ENCODE peak calls at places on chromosomes 11 and 22, in six cellular contexts. W is fibroblast of lung, S is Peyer's patch, J is progenitor cell of endocrine pancreas, T is astrocyte of the spinal cord, N is GM13977. L is an unnamed sample.
A peak's percentile ranks its signal among the peaks of the same experiment; 100 is the strongest.

GRCh38 chr11:105838668-105839403 is 183.2 kb downstream of the MSANTD4 start:
- DNase-seq in T (peak; percentile 48), W (peak; percentile 53), S (no peak), N (no peak), J (no peak), L (peak; percentile 47)

GRCh38 chr11:46916669-46917108 is 1.7 kb downstream of the LRP4 start:
- DNase-seq in J (peak; percentile 32), S (peak; percentile 63), N (peak; percentile 68), W (peak; percentile 76), T (peak; percentile 68), L (peak; percentile 72)

GRCh38 chr11:83510530-83511449 is 224.6 kb upstream of the CCDC90B start:
- DNase-seq in S (no peak), W (no peak), N (no peak), J (no peak), T (no peak), L (no peak)

GRCh38 chr11:833114-833791 is 501 bp downstream of the CD151 start:
- DNase-seq in S (no peak), J (peak; percentile 44), N (peak; percentile 72), W (no peak), T (no peak), L (peak; percentile 42)

GRCh38 chr11:69008774-69009440 is 4.1 kb downstream of the MRGPRF start:
- DNase-seq in W (peak; percentile 99), S (peak; percentile 85), T (peak; percentile 98), J (no peak), N (no peak), L (peak; percentile 95)

GRCh38 chr22:30717952-30718351 is 23.3 kb downstream of the OSBP2 start:
- DNase-seq in S (no peak), W (no peak), T (no peak), N (no peak), J (no peak), L (no peak)

GRCh38 chr11:69442012-69442806 is 39.3 kb upstream of the LINC01488 start:
- DNase-seq in N (no peak), W (peak; percentile 27), T (peak; percentile 17), J (no peak), S (no peak), L (no peak)

GRCh38 chr22:24191381-24191841 is 10.1 kb downstream of the SUSD2 start:
- DNase-seq in W (no peak), S (no peak), J (no peak), T (no peak), N (no peak), L (no peak)

GRCh38 chr11:72962084-72962483 is 147.9 kb downstream of the ATG16L2 start:
- DNase-seq in N (no peak), J (no peak), S (no peak), W (peak; percentile 33), T (peak; percentile 37), L (peak; percentile 85)

GRCh38 chr11:112795142-112795815 is 165.9 kb upstream of the NCAM1 start:
- DNase-seq in S (peak; percentile 58), T (peak; percentile 26), J (no peak), W (peak; percentile 53), N (peak; percentile 66), L (peak; percentile 60)

GRCh38 chr11:124670732-124671131 is 2.8 kb downstream of the SIAE start:
- DNase-seq in S (no peak), N (no peak), T (no peak), J (no peak), W (no peak), L (no peak)

GRCh38 chr11:83219095-83219494 is 25.6 kb downstream of the ANKRD42 start:
- DNase-seq in J (no peak), T (no peak), S (no peak), W (no peak), N (no peak), L (peak; percentile 12)

GRCh38 chr11:79418241-79418640 is 22.6 kb downstream of the TENM4 start:
- DNase-seq in W (no peak), T (no peak), J (no peak), N (no peak), S (no peak), L (no peak)

GRCh38 chr11:44877908-44878459 is 72.7 kb downstream of the TP53I11 start:
- DNase-seq in W (peak; percentile 26), N (no peak), J (no peak), S (no peak), T (no peak), L (no peak)

GRCh38 chr11:105673089-105673488 is 63.2 kb downstream of the GRIA4 start:
- DNase-seq in W (peak; percentile 56), T (peak; percentile 68), S (peak; percentile 49), N (no peak), J (peak; percentile 60), L (peak; percentile 74)

GRCh38 chr11:56637500-56637899 is 4.7 kb downstream of the OR5AP2 start:
- DNase-seq in W (no peak), T (no peak), N (no peak), J (no peak), S (no peak), L (no peak)

GRCh38 chr11:113862430-113862829 is 12.9 kb downstream of the USP28 start:
- DNase-seq in J (no peak), W (peak; percentile 59), T (peak; percentile 62), N (no peak), S (no peak), L (peak; percentile 68)

GRCh38 chr22:25763239-25763777 is 21.3 kb downstream of the MYO18B start:
- DNase-seq in N (no peak), J (no peak), W (peak; percentile 27), S (no peak), T (no peak), L (no peak)

GRCh38 chr11:617248-617911 is 1.6 kb upstream of the IRF7 start:
- DNase-seq in W (no peak), N (no peak), S (no peak), J (no peak), T (no peak), L (no peak)

GRCh38 chr11:84819561-84819960 is 807.6 kb downstream of the DLG2 start:
- DNase-seq in N (no peak), S (no peak), T (no peak), W (peak; percentile 13), J (no peak), L (peak; percentile 9)

GRCh38 chr11:69644071-69644961 is 3.4 kb downstream of the CCND1 start:
- DNase-seq in W (peak; percentile 94), N (no peak), T (peak; percentile 96), J (no peak), S (no peak), L (peak; percentile 96)

GRCh38 chr11:134571301-134571700 is 159.3 kb upstream of the B3GAT1 start:
- DNase-seq in S (no peak), N (no peak), J (no peak), T (no peak), W (no peak), L (no peak)

GRCh38 chr22:24465566-24465965 is 29.6 kb upstream of the UPB1 start:
- DNase-seq in J (no peak), W (peak; percentile 96), N (no peak), S (no peak), T (peak; percentile 62), L (peak; percentile 86)

DNA sequence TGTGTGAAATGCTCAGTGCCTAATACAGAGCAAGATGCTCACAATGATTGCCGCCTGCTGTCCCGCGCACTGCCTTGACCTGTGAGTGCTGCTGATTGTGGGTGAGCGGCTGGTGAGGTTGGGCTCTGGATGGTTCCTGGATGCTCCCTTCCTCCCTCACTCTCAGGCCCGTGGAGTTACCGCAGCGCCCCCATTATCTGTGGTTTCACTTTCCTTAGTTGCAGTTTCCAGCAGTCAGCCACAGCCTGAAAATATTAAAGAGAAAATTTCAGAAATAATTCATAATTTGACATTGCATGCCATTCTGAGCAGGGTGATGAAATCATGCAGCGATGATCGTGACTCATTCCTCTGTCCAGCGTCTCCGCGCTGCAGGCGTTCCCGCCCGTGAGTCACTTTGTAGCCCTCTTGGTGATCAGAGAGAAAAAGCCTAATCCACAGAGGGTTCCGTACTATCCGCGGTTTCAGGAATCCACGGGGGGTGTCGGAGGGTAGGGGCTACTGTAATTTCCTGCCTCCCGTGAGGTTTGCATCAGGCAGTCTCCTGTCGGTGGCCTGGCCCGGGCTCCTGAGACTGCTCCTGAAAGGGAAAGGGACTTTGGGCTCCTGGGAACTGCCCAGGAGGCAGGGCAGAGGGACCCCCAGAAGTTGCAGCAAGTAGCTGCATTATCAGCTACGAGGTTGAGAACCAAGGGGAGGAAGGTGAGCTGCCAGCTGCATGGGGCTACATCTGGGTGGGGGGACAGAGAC is 10.6 kb downstream of the RPL3 start:
- DNase-seq in J (no peak), T (peak; percentile 96), S (peak; percentile 86), W (peak; percentile 90), N (no peak), L (peak; percentile 99)
- TF ChIP-seq CTCF in J (no peak), T (peak; percentile 18), S (no peak), W (peak; percentile 27), N (peak; percentile 21), L (peak; percentile 56)

GRCh38 chr22:50270302-50271010 is at the start of gene MAPK11:
- DNase-seq in W (peak; percentile 72), T (peak; percentile 54), S (peak; percentile 84), J (peak; percentile 86), N (peak; percentile 89), L (peak; percentile 64)

GRCh38 chr22:50272103-50272782 is 2.1 kb upstream of the MAPK11 start:
- DNase-seq in W (peak; percentile 19), N (no peak), T (no peak), J (no peak), S (no peak), L (no peak)

GRCh38 chr22:50271011-50271394 is 823 bp upstream of the MAPK11 start:
- DNase-seq in N (no peak), T (no peak), J (no peak), S (no peak), W (no peak), L (no peak)

GRCh38 chr22:50269573-50270301 is 443 bp downstream of the MAPK11 start:
- DNase-seq in W (peak; percentile 67), J (no peak), T (peak; percentile 54), N (peak; percentile 86), S (no peak), L (peak; percentile 52)

GRCh38 chr22:50271519-50271970 is 1.4 kb upstream of the MAPK11 start:
- DNase-seq in T (peak; percentile 64), J (no peak), S (peak; percentile 82), W (peak; percentile 63), N (peak; percentile 91), L (peak; percentile 64)
- TF ChIP-seq CTCF in T (peak; percentile 12), J (peak; percentile 20), S (peak; percentile 29), W (peak; percentile 10), N (peak; percentile 36), L (no peak)

DNA sequence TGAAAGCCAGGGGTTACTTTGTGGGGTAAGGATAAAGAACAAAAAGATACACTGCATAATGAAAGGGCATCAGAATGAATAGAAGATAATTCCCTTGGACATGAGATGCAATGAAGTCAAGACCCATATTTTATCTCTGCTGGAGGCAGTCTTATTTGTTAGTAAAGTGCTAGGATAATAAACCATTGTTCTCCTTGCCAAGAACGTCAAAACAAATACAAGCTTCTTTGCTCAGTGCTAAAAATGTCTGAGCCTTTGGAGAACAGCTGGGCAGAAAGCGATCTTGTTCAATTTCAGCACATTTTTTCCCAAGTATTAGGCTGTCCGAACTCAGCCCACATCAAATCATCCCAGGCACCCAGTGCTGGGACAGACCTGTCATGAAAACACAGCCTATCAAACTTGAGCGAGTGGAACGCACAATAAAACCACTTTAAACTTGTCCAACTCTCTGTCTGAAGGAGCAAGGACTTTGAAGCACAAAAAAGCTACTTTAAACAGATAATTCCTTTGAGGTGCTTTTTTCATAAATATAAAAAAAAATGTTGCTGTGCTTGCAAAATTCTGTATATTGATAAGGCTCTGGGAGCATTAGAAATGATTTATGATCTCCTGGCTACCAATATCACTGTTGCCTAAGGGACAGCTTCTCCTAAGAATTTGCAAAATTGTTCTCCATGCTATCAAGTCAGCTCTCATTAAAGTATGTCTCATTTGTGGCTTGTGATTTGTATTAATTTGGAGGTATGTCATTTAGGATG is 37.8 kb upstream of the LDLRAD3 start:
- DNase-seq in J (no peak), N (no peak), S (no peak), W (no peak), T (peak; percentile 32), L (peak; percentile 14)
- TF ChIP-seq CTCF in J (no peak), N (no peak), S (no peak), W (peak; percentile 19), T (no peak), L (no peak)

GRCh38 chr22:39117585-39118191 is 20.6 kb downstream of the APOBEC3H start:
- DNase-seq in W (peak; percentile 38), S (peak; percentile 93), J (no peak), T (peak; percentile 35), N (peak; percentile 78), L (peak; percentile 71)
- TF ChIP-seq CTCF in W (peak; percentile 65), S (peak; percentile 74), J (peak; percentile 59), T (peak; percentile 51), N (peak; percentile 76), L (peak; percentile 70)